ENCODE peak calls at places on chromosomes 2 and 18, in four cellular contexts. One of them, this sample, is unnamed. For H3K4me1, the result is how much of the 10 kb centered on the place peaks cover.

GRCh38 chr2:199973703-199974102 is 18.3 kb downstream of the MAIP1 start:
- DNase-seq in heart left ventricle: no peak
- DNase-seq in GM23338: peak
- DNase-seq in A549: peak
- DNase-seq in this sample: no peak

GRCh38 chr2:236644502-236644911 is 74.9 kb downstream of the ACKR3 start:
- DNase-seq in heart left ventricle: peak
- DNase-seq in GM23338: no peak
- DNase-seq in A549: no peak
- DNase-seq in this sample: no peak

GRCh38 chr2:46985512-46985911 is 69.9 kb upstream of the MCFD2 start:
- DNase-seq in A549: peak
- DNase-seq in GM23338: no peak
- DNase-seq in heart left ventricle: no peak
- DNase-seq in this sample: no peak

GRCh38 chr2:2871480-2872308 is 505.9 kb downstream of the EIPR1 start:
- DNase-seq in heart left ventricle: no peak
- DNase-seq in GM23338: no peak
- DNase-seq in A549: no peak
- DNase-seq in this sample: no peak

GRCh38 chr2:45993476-45993991 is 303.7 kb upstream of the EPAS1 start:
- DNase-seq in A549: peak
- DNase-seq in GM23338: peak
- DNase-seq in heart left ventricle: peak
- DNase-seq in this sample: peak

GRCh38 chr2:120885749-120886148 is 150.1 kb downstream of the GLI2 start:
- DNase-seq in heart left ventricle: no peak
- DNase-seq in GM23338: no peak
- DNase-seq in A549: no peak
- DNase-seq in this sample: no peak

GRCh38 chr2:217489145-217489960 is 513.4 kb downstream of the TNS1 start:
- DNase-seq in GM23338: peak
- DNase-seq in A549: no peak
- DNase-seq in heart left ventricle: no peak
- DNase-seq in this sample: no peak

GRCh38 chr2:142217804-142218203 is 87.0 kb upstream of the LRP1B start:
- DNase-seq in A549: no peak
- DNase-seq in GM23338: no peak
- DNase-seq in heart left ventricle: no peak
- DNase-seq in this sample: no peak

GRCh38 chr2:224819075-224819474 is 102.9 kb upstream of the CCDC195 start:
- DNase-seq in GM23338: no peak
- DNase-seq in heart left ventricle: no peak
- DNase-seq in A549: no peak
- DNase-seq in this sample: no peak

GRCh38 chr2:240959214-240959940 is 39.0 kb upstream of the SNED1 start:
- DNase-seq in heart left ventricle: no peak
- DNase-seq in GM23338: no peak
- DNase-seq in A549: no peak
- DNase-seq in this sample: peak

GRCh38 chr2:241871538-241872312 is 2.2 kb downstream of the RTP5 start:
- DNase-seq in heart left ventricle: no peak
- DNase-seq in A549: no peak
- DNase-seq in GM23338: no peak
- DNase-seq in this sample: no peak

GRCh38 chr2:7116516-7116915 is 199.3 kb downstream of the RNF144A start:
- DNase-seq in heart left ventricle: no peak
- DNase-seq in GM23338: no peak
- DNase-seq in A549: no peak
- DNase-seq in this sample: no peak

GRCh38 chr2:175180701-175181103 is 808 bp downstream of the ATP5MC3 start:
- DNase-seq in heart left ventricle: peak
- DNase-seq in A549: peak
- DNase-seq in GM23338: peak
- DNase-seq in this sample: peak

GRCh38 chr2:193502363-193503035 is 1307.8 kb upstream of the TMEFF2 start:
- DNase-seq in A549: no peak
- DNase-seq in GM23338: peak
- DNase-seq in heart left ventricle: no peak
- DNase-seq in this sample: no peak

GRCh38 chr2:179104736-179105135 is 54.8 kb upstream of the CCDC141 start:
- DNase-seq in heart left ventricle: no peak
- DNase-seq in GM23338: no peak
- DNase-seq in A549: peak
- DNase-seq in this sample: no peak

GRCh38 chr2:73913414-73914054 is 13.1 kb upstream of the DGUOK start:
- DNase-seq in heart left ventricle: no peak
- DNase-seq in GM23338: no peak
- DNase-seq in A549: no peak
- DNase-seq in this sample: no peak

GRCh38 chr2:235394278-235394828 is 99.5 kb upstream of the AGAP1 start:
- DNase-seq in A549: peak
- DNase-seq in GM23338: no peak
- DNase-seq in heart left ventricle: no peak
- DNase-seq in this sample: no peak

GRCh38 chr18:73842795-73843394 is 304.7 kb downstream of the FBXO15 start:
- DNase-seq in GM23338: peak
- DNase-seq in A549: peak
- DNase-seq in heart left ventricle: peak
- DNase-seq in this sample: peak

GRCh38 chr2:136051001-136051724 is 65.7 kb upstream of the DARS1 start:
- DNase-seq in A549: no peak
- DNase-seq in heart left ventricle: no peak
- DNase-seq in GM23338: no peak
- DNase-seq in this sample: no peak

GRCh38 chr2:46936566-46936965 is 21.0 kb upstream of the MCFD2 start:
- DNase-seq in GM23338: no peak
- DNase-seq in A549: no peak
- DNase-seq in heart left ventricle: no peak
- DNase-seq in this sample: no peak

GRCh38 chr18:61635901-61636528 is 256.8 kb downstream of the RNF152 start:
- DNase-seq in GM23338: peak
- DNase-seq in heart left ventricle: peak
- DNase-seq in A549: peak
- DNase-seq in this sample: peak

GRCh38 chr2:96927420-96928171 is 57.7 kb upstream of the SEMA4C start:
- DNase-seq in GM23338: no peak
- DNase-seq in heart left ventricle: peak
- DNase-seq in A549: no peak
- DNase-seq in this sample: peak

GRCh38 chr2:124153713-124154112 is 128.6 kb downstream of the CNTNAP5 start:
- DNase-seq in A549: no peak
- DNase-seq in heart left ventricle: no peak
- DNase-seq in GM23338: no peak
- DNase-seq in this sample: no peak

GRCh38 chr18:75132931-75133525 is 75.9 kb downstream of the PTGR3 start:
- DNase-seq in A549: no peak
- DNase-seq in heart left ventricle: no peak
- DNase-seq in GM23338: no peak
- DNase-seq in this sample: no peak

GRCh38 chr2:96962567-96963203 is 23.7 kb downstream of the FAM178B start:
- DNase-seq in A549: no peak
- DNase-seq in heart left ventricle: no peak
- DNase-seq in GM23338: no peak
- DNase-seq in this sample: no peak

DNA sequence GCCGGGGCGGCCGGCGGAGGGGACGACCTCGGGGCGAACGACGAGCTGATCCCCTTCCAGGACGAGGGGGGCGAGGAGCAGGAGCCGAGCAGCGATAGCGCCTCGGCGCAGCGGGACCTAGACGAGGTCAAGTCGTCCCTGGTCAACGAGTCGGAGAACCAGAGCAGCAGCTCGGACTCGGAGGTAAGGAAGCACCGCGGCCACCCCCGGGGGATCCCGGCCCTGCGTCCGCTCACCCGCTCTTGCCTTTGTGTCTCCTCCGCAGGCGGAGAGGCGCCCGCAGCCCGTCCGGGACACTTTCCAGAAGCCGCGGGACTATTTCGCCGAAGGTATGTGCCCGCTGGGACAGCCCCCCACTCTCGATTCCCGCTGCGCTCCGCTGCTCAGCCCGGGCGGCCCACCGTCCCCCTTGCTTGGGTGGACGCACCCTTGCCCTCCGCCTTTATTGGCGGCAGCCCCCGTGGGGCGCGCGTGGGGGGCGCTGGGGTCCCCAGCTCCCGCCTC is 611 bp downstream of the TCF7L1 start:
- DNase-seq in heart left ventricle: peak
- DNase-seq in GM23338: peak
- DNase-seq in A549: peak
- DNase-seq in this sample: peak
- H3K4me3 ChIP-seq in heart left ventricle: peak
- H3K4me3 ChIP-seq in GM23338: peak
- H3K4me3 ChIP-seq in A549: peak
- H3K4me3 ChIP-seq in this sample: peak

DNA sequence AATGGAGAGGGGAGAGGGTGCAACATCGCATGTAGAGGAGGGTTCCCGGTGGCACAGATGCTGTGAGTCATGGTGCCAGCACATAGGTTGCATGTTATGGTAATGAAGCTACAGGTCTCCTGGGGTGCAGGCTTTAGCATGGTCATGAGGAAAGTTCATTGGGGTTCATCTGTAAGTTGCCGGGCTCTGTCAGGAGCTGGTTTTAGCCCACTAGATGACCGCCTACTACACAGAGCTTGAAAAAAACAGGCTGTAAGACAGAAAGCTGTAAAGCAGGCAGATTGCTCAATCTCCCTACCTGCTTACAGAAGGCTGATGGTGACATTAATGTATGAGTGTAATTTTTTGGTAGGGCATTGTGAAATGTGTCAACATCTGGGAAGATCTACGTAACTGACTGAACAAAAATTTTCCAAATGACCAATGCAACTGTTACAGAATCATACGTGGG is 23.9 kb downstream of the DYSF start:
- DNase-seq in GM23338: no peak
- DNase-seq in A549: no peak
- DNase-seq in heart left ventricle: no peak
- DNase-seq in this sample: no peak
- H3K27ac ChIP-seq in GM23338: no peak
- H3K27ac ChIP-seq in A549: no peak
- H3K27ac ChIP-seq in heart left ventricle: no peak
- H3K27ac ChIP-seq in this sample: no peak

DNA sequence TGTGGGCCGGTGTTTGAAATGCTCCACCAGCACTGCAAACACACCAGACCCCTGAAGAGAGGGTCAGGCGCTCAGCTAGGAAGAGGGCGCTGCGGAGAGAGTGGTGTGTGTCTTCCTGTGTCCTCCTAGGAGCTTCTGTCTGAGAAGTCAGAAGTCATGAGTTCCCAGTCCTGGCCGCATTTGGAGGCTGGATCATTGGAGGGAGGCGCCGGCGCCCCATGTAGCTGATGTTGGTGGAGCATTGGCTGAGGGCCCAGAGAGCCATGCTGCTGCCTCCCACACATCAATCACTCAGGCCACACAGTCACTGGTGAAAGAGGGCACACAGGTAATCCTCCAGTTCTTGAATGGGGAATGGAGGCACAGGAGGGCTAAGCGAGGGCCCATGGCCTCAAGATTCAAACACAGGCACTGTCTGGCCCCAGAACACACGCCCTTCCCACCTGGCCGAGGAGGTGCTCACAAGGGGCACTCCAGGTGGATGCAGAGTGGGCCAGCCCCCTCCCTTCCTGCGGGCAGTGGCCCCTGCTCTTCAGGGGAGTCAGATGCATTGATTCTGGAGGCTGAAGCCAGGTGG is 66.3 kb downstream of the RRM2 start:
- DNase-seq in GM23338: no peak
- DNase-seq in heart left ventricle: no peak
- DNase-seq in A549: no peak
- DNase-seq in this sample: no peak
- H3K4me1 ChIP-seq in GM23338: under half
- H3K4me1 ChIP-seq in heart left ventricle: under half
- H3K4me1 ChIP-seq in A549: under half
- H3K4me1 ChIP-seq in this sample: under half

GRCh38 chr2:70141754-70142589 is 48.8 kb downstream of the C2orf42 start:
- DNase-seq in GM23338: peak
- DNase-seq in heart left ventricle: no peak
- DNase-seq in A549: peak
- DNase-seq in this sample: no peak

GRCh38 chr2:70144443-70145167 is 46.2 kb downstream of the C2orf42 start:
- DNase-seq in A549: no peak
- DNase-seq in heart left ventricle: no peak
- DNase-seq in GM23338: no peak
- DNase-seq in this sample: no peak

GRCh38 chr2:70142590-70143313 is 48.1 kb downstream of the C2orf42 start:
- DNase-seq in A549: peak
- DNase-seq in GM23338: peak
- DNase-seq in heart left ventricle: peak
- DNase-seq in this sample: peak

GRCh38 chr2:70145168-70145538 is 45.7 kb downstream of the C2orf42 start:
- DNase-seq in GM23338: no peak
- DNase-seq in A549: no peak
- DNase-seq in heart left ventricle: no peak
- DNase-seq in this sample: no peak

GRCh38 chr2:70143314-70144150 is 47.3 kb downstream of the C2orf42 start:
- DNase-seq in heart left ventricle: peak
- DNase-seq in A549: peak
- DNase-seq in GM23338: peak
- DNase-seq in this sample: peak
- H3K4me3 ChIP-seq in heart left ventricle: peak
- H3K4me3 ChIP-seq in A549: peak
- H3K4me3 ChIP-seq in GM23338: peak
- H3K4me3 ChIP-seq in this sample: peak

GRCh38 chr2:9770308-9771100 is 72.8 kb upstream of the TAF1B start:
- DNase-seq in heart left ventricle: peak
- DNase-seq in A549: peak
- DNase-seq in GM23338: peak
- DNase-seq in this sample: peak
- H3K27ac ChIP-seq in heart left ventricle: peak
- H3K27ac ChIP-seq in A549: peak
- H3K27ac ChIP-seq in GM23338: no peak
- H3K27ac ChIP-seq in this sample: no peak

DNA sequence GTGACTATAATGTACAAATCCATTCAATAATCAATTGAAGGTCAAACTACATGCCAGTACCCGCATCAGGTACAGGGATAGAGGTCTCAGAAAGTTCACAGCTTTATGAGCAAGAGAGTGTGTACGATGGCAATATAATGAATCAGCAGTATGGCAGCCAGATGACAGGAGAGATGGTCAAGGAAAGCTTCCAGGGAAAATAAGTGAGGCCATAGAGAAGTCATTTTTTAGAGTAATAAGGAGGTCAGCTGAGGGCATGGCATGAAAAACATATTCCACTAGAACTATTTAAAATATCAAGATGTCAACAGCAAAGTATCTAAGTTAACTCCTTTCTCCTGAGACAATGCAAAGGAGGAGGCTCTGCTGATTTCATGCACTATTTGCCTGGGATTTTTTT is 108.0 kb downstream of the SLC8A1 start:
- DNase-seq in heart left ventricle: no peak
- DNase-seq in GM23338: no peak
- DNase-seq in A549: peak
- DNase-seq in this sample: no peak
- H3K4me1 ChIP-seq in heart left ventricle: half or more
- H3K4me1 ChIP-seq in GM23338: under half
- H3K4me1 ChIP-seq in A549: under half
- H3K4me1 ChIP-seq in this sample: under half